ENCODE peak calls at places on chromosome 12, in six cellular contexts. P is psoas muscle, J is left ventricle myocardium inferior, Z is neural progenitor cell, R is neural crest cell, B is foreskin fibroblast. M is an unnamed sample.
A peak's percentile ranks its signal among the peaks of the same experiment; 100 is the strongest.

GRCh38 chr12:56628671-56629458 is 1.3 kb downstream of the BAZ2A start:
- DNase-seq in P (peak; percentile 73), J (peak; percentile 65), Z (peak; percentile 59), R (peak; percentile 42), B (peak; percentile 71), M (peak; percentile 72)

GRCh38 chr12:46664771-46665287 is 161.0 kb downstream of the SLC38A4 start:
- DNase-seq in P (no peak), J (no peak), Z (no peak), R (no peak), B (peak; percentile 94), M (peak; percentile 67)

GRCh38 chr12:98397323-98398105 is 117.9 kb upstream of the TMPO start:
- DNase-seq in P (peak; percentile 70), J (peak; percentile 74), Z (peak; percentile 84), R (peak; percentile 83), B (peak; percentile 89), M (no peak)

GRCh38 chr12:22042981-22043669 is 2.9 kb upstream of the CMAS start:
- DNase-seq in P (no peak), J (no peak), Z (no peak), R (no peak), B (peak; percentile 63), M (no peak)

GRCh38 chr12:108567388-108567787 is 5.0 kb downstream of the ISCU start:
- DNase-seq in P (no peak), J (no peak), Z (no peak), R (no peak), B (no peak), M (no peak)

GRCh38 chr12:5789469-5789968 is 155.5 kb downstream of the ANO2 start:
- DNase-seq in P (no peak), J (no peak), Z (no peak), R (no peak), B (peak; percentile 24), M (no peak)

GRCh38 chr12:45561488-45561887 is 168.0 kb upstream of the ARID2 start:
- DNase-seq in P (no peak), J (no peak), Z (no peak), R (no peak), B (no peak), M (no peak)

GRCh38 chr12:115840159-115840558 is 437.3 kb downstream of the MED13L start:
- DNase-seq in P (no peak), J (no peak), Z (no peak), R (no peak), B (peak; percentile 44), M (no peak)

GRCh38 chr12:45615268-45615667 is 114.2 kb upstream of the ARID2 start:
- DNase-seq in P (no peak), J (no peak), Z (no peak), R (no peak), B (peak; percentile 78), M (peak; percentile 36)

GRCh38 chr12:4383304-4383865 is 3.9 kb upstream of the FGF23 start:
- DNase-seq in P (no peak), J (no peak), Z (peak; percentile 63), R (no peak), B (no peak), M (no peak)

GRCh38 chr12:130835011-130835410 is 4.0 kb downstream of the STX2 start:
- DNase-seq in P (no peak), J (no peak), Z (no peak), R (no peak), B (no peak), M (no peak)

GRCh38 chr12:70240677-70241076 is 2.6 kb upstream of the CNOT2 start:
- DNase-seq in P (no peak), J (no peak), Z (no peak), R (no peak), B (no peak), M (no peak)

GRCh38 chr12:30823764-30824163 is 69.0 kb upstream of the CAPRIN2 start:
- DNase-seq in P (no peak), J (no peak), Z (no peak), R (no peak), B (no peak), M (no peak)

GRCh38 chr12:30047499-30048262 is 263.9 kb upstream of the TMTC1 start:
- DNase-seq in P (no peak), J (no peak), Z (no peak), R (no peak), B (peak; percentile 83), M (no peak)

GRCh38 chr12:3611853-3612703 is 121.1 kb downstream of the PRMT8 start:
- DNase-seq in P (no peak), J (no peak), Z (no peak), R (no peak), B (no peak), M (no peak)

GRCh38 chr12:65690477-65690876 is 133.8 kb upstream of the HMGA2 start:
- DNase-seq in P (no peak), J (no peak), Z (no peak), R (no peak), B (no peak), M (no peak)

GRCh38 chr12:53695148-53696138 is 19.6 kb upstream of the ATP5MC2 start:
- DNase-seq in P (peak; percentile 28), J (no peak), Z (peak; percentile 82), R (peak; percentile 45), B (peak; percentile 86), M (no peak)

GRCh38 chr12:96401061-96401871 is 1.0 kb upstream of the CDK17 start:
- DNase-seq in P (no peak), J (no peak), Z (peak; percentile 4), R (no peak), B (peak; percentile 83), M (no peak)

GRCh38 chr12:111105294-111105693 is 184.9 kb upstream of the MYL2 start:
- DNase-seq in P (no peak), J (no peak), Z (no peak), R (no peak), B (no peak), M (no peak)

GRCh38 chr12:21129906-21130305 is 1.1 kb upstream of the SLCO1B1 start:
- DNase-seq in P (no peak), J (no peak), Z (no peak), R (no peak), B (no peak), M (no peak)

GRCh38 chr12:88839486-88839885 is 259.2 kb upstream of the KITLG start:
- DNase-seq in P (no peak), J (no peak), Z (no peak), R (no peak), B (no peak), M (no peak)

GRCh38 chr12:68358532-68359485 is 26.6 kb upstream of the MDM1 start:
- DNase-seq in P (peak; percentile 21), J (no peak), Z (peak; percentile 78), R (peak; percentile 47), B (peak; percentile 87), M (peak; percentile 54)

GRCh38 chr12:11868027-11868426 is 202.7 kb upstream of the BCL2L14 start:
- DNase-seq in P (no peak), J (no peak), Z (no peak), R (no peak), B (no peak), M (no peak)

GRCh38 chr12:11872055-11872454 is 198.7 kb upstream of the BCL2L14 start:
- DNase-seq in P (no peak), J (no peak), Z (no peak), R (no peak), B (no peak), M (no peak)

GRCh38 chr12:11865835-11866234 is 204.9 kb upstream of the BCL2L14 start:
- DNase-seq in P (no peak), J (no peak), Z (no peak), R (no peak), B (no peak), M (no peak)

GRCh38 chr12:11869901-11870300 is 200.8 kb upstream of the BCL2L14 start:
- DNase-seq in P (no peak), J (no peak), Z (peak; percentile 57), R (no peak), B (no peak), M (no peak)

GRCh38 chr12:11869406-11869805 is 201.3 kb upstream of the BCL2L14 start:
- DNase-seq in P (no peak), J (no peak), Z (no peak), R (no peak), B (no peak), M (no peak)
- TF ChIP-seq CTCF in P (no peak), J (no peak), Z (no peak), R (no peak), B (no peak), M (no peak)

DNA sequence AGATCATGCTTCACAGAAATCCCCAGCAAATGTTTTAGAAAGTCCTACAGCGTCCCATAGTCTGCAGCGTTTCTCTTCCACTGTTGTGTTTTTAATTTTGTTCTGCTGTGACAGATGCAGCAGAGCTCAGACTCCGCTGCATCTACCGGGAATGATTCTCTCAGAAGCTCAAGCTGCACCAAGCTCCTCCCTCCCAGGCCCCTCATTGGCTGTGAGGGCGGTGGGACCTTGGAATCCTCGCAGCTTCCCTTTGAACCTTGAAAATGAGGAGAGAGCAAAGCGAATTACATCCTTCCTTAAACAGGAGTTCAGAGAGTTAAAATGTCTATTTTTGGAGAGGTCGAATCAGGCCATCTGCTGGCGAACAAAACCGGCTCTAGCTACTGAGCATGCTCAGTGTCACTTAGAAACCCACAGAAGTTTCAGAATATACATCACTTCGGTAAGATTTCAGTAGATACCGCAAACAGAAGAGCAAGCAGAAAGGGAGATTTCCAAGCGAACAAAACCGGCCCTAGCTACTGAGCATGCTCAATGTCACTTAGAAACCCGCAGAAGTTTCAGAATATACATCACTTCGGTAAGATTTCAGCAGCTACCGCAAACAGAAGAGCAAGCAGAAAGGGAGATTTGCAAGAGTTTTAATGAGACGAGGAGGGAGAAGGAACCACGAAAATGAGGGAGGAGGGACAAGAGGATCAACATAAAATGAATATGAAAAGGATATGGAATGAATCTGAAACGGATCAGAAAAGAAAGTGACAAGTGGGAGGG is at the start of gene ABCD2:
- DNase-seq in P (peak; percentile 63), J (peak; percentile 69), Z (peak; percentile 81), R (peak; percentile 62), B (peak; percentile 86), M (peak; percentile 28)
- TF ChIP-seq CTCF in P (no peak), J (peak; percentile 20), Z (no peak), R (peak; percentile 33), B (peak; percentile 2), M (peak; percentile 14)

GRCh38 chr12:122867701-122868461 is 28.0 kb downstream of the VPS37B start:
- DNase-seq in P (peak; percentile 60), J (peak; percentile 81), Z (peak; percentile 49), R (no peak), B (peak; percentile 44), M (no peak)
- TF ChIP-seq CTCF in P (peak; percentile 42), J (peak; percentile 67), Z (peak; percentile 38), R (peak; percentile 38), B (peak; percentile 4), M (no peak)

DNA sequence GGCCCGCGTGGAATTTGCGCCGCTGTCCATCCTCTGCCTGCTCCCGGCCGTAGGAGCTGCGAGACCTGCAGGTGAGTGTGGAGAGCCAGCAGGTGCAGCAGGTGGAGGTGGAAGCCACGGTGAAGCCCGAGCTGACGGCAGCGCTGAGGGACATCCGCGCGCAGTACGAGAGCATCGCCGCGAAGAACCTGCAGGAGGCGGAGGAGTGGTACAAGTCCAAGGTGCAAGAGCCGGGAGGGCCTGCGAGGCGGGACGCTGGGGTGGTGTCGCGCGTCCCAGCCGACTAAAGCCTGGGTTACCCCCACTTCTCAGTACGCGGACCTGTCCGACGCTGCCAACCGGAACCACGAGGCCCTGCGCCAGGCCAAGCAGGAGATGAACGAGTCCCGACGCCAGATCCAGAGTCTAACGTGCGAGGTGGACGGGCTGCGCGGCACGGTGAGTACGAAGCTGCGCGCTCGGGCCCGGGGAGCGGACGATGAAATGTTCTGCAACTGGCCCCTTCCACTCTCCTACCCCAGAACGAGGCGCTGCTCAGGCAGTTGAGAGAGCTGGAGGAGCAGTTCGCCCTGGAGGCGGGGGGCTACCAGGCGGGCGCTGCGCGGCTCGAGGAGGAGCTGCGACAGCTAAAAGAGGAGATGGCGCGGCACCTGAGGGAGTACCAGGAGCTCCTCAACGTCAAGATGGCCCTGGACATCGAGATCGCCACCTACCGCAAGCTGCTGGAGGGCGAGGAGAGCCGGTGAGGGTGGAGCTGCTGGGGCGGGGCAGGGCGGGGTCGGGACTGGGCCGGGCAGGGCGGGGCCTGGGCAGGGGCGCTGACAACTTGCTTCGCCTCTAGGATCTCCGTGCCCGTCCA is 2.1 kb downstream of the PRPH start:
- DNase-seq in P (no peak), J (no peak), Z (peak; percentile 80), R (no peak), B (peak; percentile 21), M (no peak)
- TF ChIP-seq CTCF in P (no peak), J (peak; percentile 17), Z (peak; percentile 23), R (no peak), B (no peak), M (no peak)